ENCODE peak calls at places on chromosome 13, in ten cellular contexts. W, G, Z, F, C, P, E, D, R and I are unnamed samples.

GRCh38 chr13:51311271-51311670 is 28.2 kb upstream of the SERPINE3 start:
- DNase-seq in W (peak; percentile 52), G (no peak), Z (no peak), F (no peak), C (no peak), P (no peak), E (no peak), D (no peak), R (no peak), I (no peak)

GRCh38 chr13:72542241-72542640 is 185.2 kb downstream of the MZT1 start:
- DNase-seq in W (no peak), G (no peak), Z (no peak), F (no peak), C (no peak), P (no peak), E (no peak), D (no peak), R (no peak), I (no peak)

GRCh38 chr13:46642254-46642653 is 89.3 kb downstream of the LRCH1 start:
- DNase-seq in W (no peak), G (no peak), Z (no peak), F (no peak), C (no peak), P (no peak), E (no peak), D (no peak), R (no peak), I (no peak)

GRCh38 chr13:59319276-59319675 is 844.5 kb downstream of the DIAPH3 start:
- DNase-seq in W (no peak), G (no peak), Z (no peak), F (no peak), C (no peak), P (peak; percentile 49), E (no peak), D (no peak), R (no peak), I (no peak)

GRCh38 chr13:66210677-66211076 is 1019.5 kb downstream of the PCDH9 start:
- DNase-seq in W (no peak), G (no peak), Z (peak; percentile 91), F (no peak), C (peak; percentile 98), P (peak; percentile 80), E (no peak), D (peak; percentile 63), R (no peak), I (peak; percentile 87)

GRCh38 chr13:41059466-41059865 is 1.8 kb upstream of the WBP4 start:
- DNase-seq in W (no peak), G (peak; percentile 23), Z (peak; percentile 11), F (no peak), C (no peak), P (peak; percentile 72), E (no peak), D (no peak), R (peak; percentile 45), I (peak; percentile 18)

GRCh38 chr13:73063166-73063565 is 4.4 kb downstream of the KLF5 start:
- DNase-seq in W (no peak), G (no peak), Z (no peak), F (no peak), C (no peak), P (no peak), E (no peak), D (no peak), R (no peak), I (no peak)

GRCh38 chr13:42696191-42696590 is 85.2 kb upstream of the FAM216B start:
- DNase-seq in W (no peak), G (no peak), Z (peak; percentile 80), F (no peak), C (peak; percentile 86), P (no peak), E (no peak), D (no peak), R (no peak), I (peak; percentile 12)

GRCh38 chr13:108968566-108968965 is 339.2 kb downstream of the MYO16 start:
- DNase-seq in W (no peak), G (no peak), Z (no peak), F (no peak), C (peak; percentile 18), P (no peak), E (no peak), D (no peak), R (no peak), I (peak; percentile 34)

GRCh38 chr13:41812851-41813250 is 148.1 kb downstream of the VWA8 start:
- DNase-seq in W (no peak), G (no peak), Z (no peak), F (no peak), C (no peak), P (no peak), E (no peak), D (no peak), R (peak; percentile 45), I (no peak)

GRCh38 chr13:73262862-73263627 is 204.2 kb downstream of the KLF5 start:
- DNase-seq in W (no peak), G (no peak), Z (no peak), F (no peak), C (no peak), P (no peak), E (no peak), D (no peak), R (no peak), I (no peak)

GRCh38 chr13:69423844-69424243 is 683.8 kb upstream of the ATXN8OS start:
- DNase-seq in W (peak; percentile 11), G (no peak), Z (no peak), F (no peak), C (no peak), P (no peak), E (no peak), D (no peak), R (no peak), I (no peak)

GRCh38 chr13:111253334-111253872 is 67.0 kb upstream of the TEX29 start:
- DNase-seq in W (no peak), G (no peak), Z (peak; percentile 30), F (no peak), C (no peak), P (no peak), E (no peak), D (no peak), R (no peak), I (peak; percentile 43)

GRCh38 chr13:100148422-100148821 is 59.5 kb downstream of the PCCA start:
- DNase-seq in W (no peak), G (no peak), Z (no peak), F (no peak), C (no peak), P (no peak), E (no peak), D (no peak), R (no peak), I (no peak)

GRCh38 chr13:111625526-111626315 is 305.3 kb downstream of the TEX29 start:
- DNase-seq in W (no peak), G (no peak), Z (no peak), F (no peak), C (no peak), P (no peak), E (no peak), D (no peak), R (no peak), I (no peak)

GRCh38 chr13:57311009-57311586 is 144.1 kb downstream of the PRR20E start:
- DNase-seq in W (peak; percentile 60), G (no peak), Z (no peak), F (no peak), C (no peak), P (no peak), E (peak; percentile 21), D (no peak), R (no peak), I (no peak)

DNA sequence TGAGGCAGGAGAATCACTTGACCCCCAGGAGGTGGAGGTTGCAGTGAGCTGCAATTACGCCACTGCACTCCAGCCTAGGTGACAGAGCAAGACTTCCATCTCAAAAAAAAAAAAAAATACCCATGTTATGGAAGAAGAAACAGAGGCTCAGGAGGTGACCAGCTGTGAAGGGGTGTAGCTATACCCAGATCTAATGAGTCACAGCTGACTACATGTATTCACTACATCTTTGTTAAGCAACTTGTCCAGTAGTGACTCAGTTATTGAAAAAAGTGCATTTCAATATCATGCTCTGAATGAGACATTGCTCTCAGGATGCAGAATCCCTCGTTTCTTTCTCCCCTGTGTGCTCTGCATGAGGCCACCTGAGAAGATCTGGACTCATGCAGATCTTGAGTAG is 16.1 kb upstream of the SPART start:
- DNase-seq in W (no peak), G (no peak), Z (peak; percentile 91), F (no peak), C (peak; percentile 90), P (no peak), E (no peak), D (no peak), R (no peak), I (peak; percentile 92)
- H3K9ac ChIP-seq in W (no peak overlapping the region), G (no peak overlapping the region), Z (no peak overlapping the region), F (no peak overlapping the region), C (no peak overlapping the region), P (no peak overlapping the region), E (no peak overlapping the region), D (no peak overlapping the region), R (no peak overlapping the region), I (no peak overlapping the region)

GRCh38 chr13:26007261-26007765 is 44.5 kb downstream of the SHISA2 start:
- DNase-seq in W (no peak), G (no peak), Z (no peak), F (no peak), C (no peak), P (peak; percentile 73), E (no peak), D (no peak), R (no peak), I (no peak)
- H3K9me3 ChIP-seq in W (peaks cover 14% of the 10 kb centered on the region), G (peaks cover 7% of the 10 kb centered on the region), Z (no peaks in the 10 kb centered on the region), F (no peaks in the 10 kb centered on the region), C (no peaks in the 10 kb centered on the region), P (no peaks in the 10 kb centered on the region), E (no peaks in the 10 kb centered on the region), D (no peaks in the 10 kb centered on the region), R (no peaks in the 10 kb centered on the region), I (no peaks in the 10 kb centered on the region)

DNA sequence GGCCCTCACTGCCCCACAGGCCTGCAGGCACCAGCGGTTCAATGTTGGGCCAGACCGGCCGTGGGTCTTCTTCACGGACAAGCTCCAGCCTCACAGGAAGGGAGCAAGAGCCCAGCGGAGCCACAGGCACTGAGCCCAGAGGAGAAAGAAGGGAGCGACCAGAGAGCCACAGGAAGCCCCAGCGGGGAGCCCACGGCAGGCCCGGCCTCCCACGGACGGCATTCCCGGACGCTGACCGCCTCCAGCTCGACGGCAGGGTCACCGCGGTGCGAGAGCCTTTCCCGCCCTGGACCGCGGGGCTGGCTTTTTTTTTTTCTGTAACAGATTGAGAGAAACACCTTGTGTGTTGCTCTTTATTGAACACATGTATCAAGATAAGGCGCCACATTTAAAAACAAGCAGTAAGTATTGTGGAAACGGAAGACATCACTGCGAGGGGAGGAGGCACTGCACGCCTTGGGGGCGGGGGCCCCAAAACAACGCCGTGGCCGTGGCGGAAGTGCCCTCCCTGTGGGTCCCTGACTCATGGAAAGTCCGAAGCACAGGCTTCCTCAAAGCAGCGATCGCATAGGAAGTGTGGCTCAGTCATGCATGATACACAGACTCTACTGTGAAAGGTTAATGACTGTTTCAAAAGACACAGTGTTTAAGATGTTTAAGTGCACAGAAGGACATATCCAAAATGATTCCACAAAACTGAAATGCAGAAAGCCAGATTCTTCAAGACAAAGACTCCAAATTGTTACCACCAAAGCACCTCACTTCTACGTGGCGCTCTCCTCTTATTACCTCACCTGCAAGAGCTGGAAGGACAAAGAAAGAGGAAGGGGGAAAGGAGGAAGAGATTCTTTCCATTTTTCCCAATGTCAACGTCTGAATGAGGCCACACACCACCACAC is 3.5 kb downstream of the RASA3 start:
- DNase-seq in W (no peak), G (no peak), Z (peak; percentile 95), F (peak; percentile 94), C (peak; percentile 95), P (peak; percentile 96), E (no peak), D (peak; percentile 72), R (peak; percentile 81), I (peak; percentile 85)
- H3K9ac ChIP-seq in W (no peak overlapping the region), G (peak overlapping the region; percentile 92), Z (peak overlapping the region; percentile 97), F (peak overlapping the region; percentile 0), C (peak overlapping the region; percentile 98), P (peak overlapping the region; percentile 84), E (no peak overlapping the region), D (peak overlapping the region; percentile 59), R (peak overlapping the region; percentile 60), I (peak overlapping the region; percentile 58)

GRCh38 chr13:20448470-20448869 is 77.2 kb downstream of the CRYL1 start:
- DNase-seq in W (no peak), G (no peak), Z (no peak), F (no peak), C (no peak), P (no peak), E (no peak), D (no peak), R (no peak), I (no peak)
- H3K9me3 ChIP-seq in W (peaks cover 15% of the 10 kb centered on the region), G (peaks cover 10% of the 10 kb centered on the region), Z (peaks cover 6% of the 10 kb centered on the region), F (peaks cover 4% of the 10 kb centered on the region), C (no peaks in the 10 kb centered on the region), P (no peaks in the 10 kb centered on the region), E (peaks cover 2% of the 10 kb centered on the region), D (peaks cover 8% of the 10 kb centered on the region), R (no peaks in the 10 kb centered on the region), I (no peaks in the 10 kb centered on the region)